ENCODE peak calls at places on chromosomes 5 and 9, in seven cellular contexts. One of them, this sample, is unnamed. For H3K4me1, the result is how much of the 10 kb centered on the place peaks cover.

GRCh38 chr9:88574993-88575392 is 40.0 kb downstream of the NXNL2 start:
- DNase-seq in A549: no peak
- DNase-seq in CD8-positive, alpha-beta T cell: no peak
- DNase-seq in colonic mucosa: no peak
- DNase-seq in hepatocyte: no peak
- DNase-seq in esophagus muscularis mucosa: no peak
- DNase-seq in small intestine: no peak
- DNase-seq in this sample: no peak

GRCh38 chr9:76658510-76659231 is 105.6 kb upstream of the PCA3 start:
- DNase-seq in small intestine: peak
- DNase-seq in hepatocyte: peak
- DNase-seq in A549: peak
- DNase-seq in esophagus muscularis mucosa: no peak
- DNase-seq in colonic mucosa: no peak
- DNase-seq in CD8-positive, alpha-beta T cell: no peak
- DNase-seq in this sample: no peak

GRCh38 chr9:4155224-4156026 is 144.4 kb downstream of the GLIS3 start:
- DNase-seq in small intestine: no peak
- DNase-seq in esophagus muscularis mucosa: peak
- DNase-seq in CD8-positive, alpha-beta T cell: no peak
- DNase-seq in hepatocyte: no peak
- DNase-seq in A549: no peak
- DNase-seq in colonic mucosa: no peak
- DNase-seq in this sample: no peak

GRCh38 chr5:140551872-140552271 is 4.4 kb downstream of the EIF4EBP3 start:
- DNase-seq in esophagus muscularis mucosa: no peak
- DNase-seq in A549: no peak
- DNase-seq in colonic mucosa: no peak
- DNase-seq in hepatocyte: no peak
- DNase-seq in CD8-positive, alpha-beta T cell: no peak
- DNase-seq in small intestine: no peak
- DNase-seq in this sample: no peak

GRCh38 chr5:77876862-77877502 is 100.8 kb upstream of the TBCA start:
- DNase-seq in A549: no peak
- DNase-seq in esophagus muscularis mucosa: no peak
- DNase-seq in CD8-positive, alpha-beta T cell: no peak
- DNase-seq in colonic mucosa: no peak
- DNase-seq in hepatocyte: no peak
- DNase-seq in small intestine: peak
- DNase-seq in this sample: no peak

GRCh38 chr9:4979224-4979623 is 5.8 kb upstream of the JAK2 start:
- DNase-seq in hepatocyte: no peak
- DNase-seq in colonic mucosa: no peak
- DNase-seq in esophagus muscularis mucosa: no peak
- DNase-seq in CD8-positive, alpha-beta T cell: no peak
- DNase-seq in small intestine: no peak
- DNase-seq in A549: no peak
- DNase-seq in this sample: no peak

GRCh38 chr9:39588056-39588814 is 232.8 kb downstream of the SPATA31A1 start:
- DNase-seq in esophagus muscularis mucosa: peak
- DNase-seq in CD8-positive, alpha-beta T cell: no peak
- DNase-seq in A549: peak
- DNase-seq in colonic mucosa: no peak
- DNase-seq in small intestine: no peak
- DNase-seq in hepatocyte: peak
- DNase-seq in this sample: no peak

GRCh38 chr5:135156715-135157404 is 122.8 kb upstream of the PITX1 start:
- DNase-seq in hepatocyte: no peak
- DNase-seq in colonic mucosa: no peak
- DNase-seq in small intestine: no peak
- DNase-seq in esophagus muscularis mucosa: no peak
- DNase-seq in CD8-positive, alpha-beta T cell: no peak
- DNase-seq in A549: no peak
- DNase-seq in this sample: no peak

GRCh38 chr5:109654455-109654854 is 35.3 kb upstream of the MAN2A1 start:
- DNase-seq in colonic mucosa: no peak
- DNase-seq in A549: no peak
- DNase-seq in small intestine: no peak
- DNase-seq in esophagus muscularis mucosa: no peak
- DNase-seq in CD8-positive, alpha-beta T cell: no peak
- DNase-seq in hepatocyte: no peak
- DNase-seq in this sample: no peak

GRCh38 chr9:37466037-37466709 is 923 bp upstream of the ZBTB5 start:
- DNase-seq in esophagus muscularis mucosa: no peak
- DNase-seq in hepatocyte: peak
- DNase-seq in CD8-positive, alpha-beta T cell: no peak
- DNase-seq in A549: peak
- DNase-seq in colonic mucosa: peak
- DNase-seq in small intestine: peak
- DNase-seq in this sample: peak

GRCh38 chr9:29160763-29161353 is 1587.6 kb upstream of the C9orf72 start:
- DNase-seq in esophagus muscularis mucosa: no peak
- DNase-seq in small intestine: no peak
- DNase-seq in CD8-positive, alpha-beta T cell: no peak
- DNase-seq in hepatocyte: no peak
- DNase-seq in colonic mucosa: no peak
- DNase-seq in A549: no peak
- DNase-seq in this sample: no peak

GRCh38 chr9:95764920-95765319 is 110.6 kb upstream of the ERCC6L2 start:
- DNase-seq in small intestine: no peak
- DNase-seq in esophagus muscularis mucosa: no peak
- DNase-seq in colonic mucosa: no peak
- DNase-seq in CD8-positive, alpha-beta T cell: no peak
- DNase-seq in A549: no peak
- DNase-seq in hepatocyte: no peak
- DNase-seq in this sample: no peak

GRCh38 chr9:126682928-126683697 is 69.4 kb downstream of the LMX1B start:
- DNase-seq in A549: no peak
- DNase-seq in esophagus muscularis mucosa: no peak
- DNase-seq in CD8-positive, alpha-beta T cell: no peak
- DNase-seq in hepatocyte: no peak
- DNase-seq in colonic mucosa: no peak
- DNase-seq in small intestine: no peak
- DNase-seq in this sample: no peak

GRCh38 chr5:179805529-179806249 is 977 bp downstream of the MGAT4B start:
- DNase-seq in small intestine: peak
- DNase-seq in esophagus muscularis mucosa: no peak
- DNase-seq in A549: no peak
- DNase-seq in CD8-positive, alpha-beta T cell: no peak
- DNase-seq in colonic mucosa: peak
- DNase-seq in hepatocyte: peak
- DNase-seq in this sample: peak

GRCh38 chr5:6721442-6721841 is 8.2 kb downstream of the TENT4A start:
- DNase-seq in small intestine: no peak
- DNase-seq in esophagus muscularis mucosa: no peak
- DNase-seq in A549: no peak
- DNase-seq in colonic mucosa: no peak
- DNase-seq in CD8-positive, alpha-beta T cell: no peak
- DNase-seq in hepatocyte: no peak
- DNase-seq in this sample: no peak

GRCh38 chr5:172523146-172523745 is 68.9 kb upstream of the SH3PXD2B start:
- DNase-seq in esophagus muscularis mucosa: peak
- DNase-seq in small intestine: no peak
- DNase-seq in A549: no peak
- DNase-seq in CD8-positive, alpha-beta T cell: no peak
- DNase-seq in hepatocyte: no peak
- DNase-seq in colonic mucosa: peak
- DNase-seq in this sample: no peak

GRCh38 chr5:84259221-84260045 is 125.2 kb downstream of the EDIL3 start:
- DNase-seq in CD8-positive, alpha-beta T cell: no peak
- DNase-seq in small intestine: no peak
- DNase-seq in esophagus muscularis mucosa: no peak
- DNase-seq in A549: no peak
- DNase-seq in hepatocyte: no peak
- DNase-seq in colonic mucosa: no peak
- DNase-seq in this sample: no peak

GRCh38 chr9:86978986-86979385 is 31.7 kb upstream of the GAS1 start:
- DNase-seq in CD8-positive, alpha-beta T cell: no peak
- DNase-seq in hepatocyte: no peak
- DNase-seq in colonic mucosa: no peak
- DNase-seq in small intestine: no peak
- DNase-seq in A549: no peak
- DNase-seq in esophagus muscularis mucosa: no peak
- DNase-seq in this sample: no peak

GRCh38 chr9:120261419-120261818 is 318.5 kb downstream of the CDK5RAP2 start:
- DNase-seq in CD8-positive, alpha-beta T cell: no peak
- DNase-seq in small intestine: no peak
- DNase-seq in hepatocyte: no peak
- DNase-seq in A549: no peak
- DNase-seq in colonic mucosa: no peak
- DNase-seq in esophagus muscularis mucosa: no peak
- DNase-seq in this sample: no peak

GRCh38 chr5:172958268-172959046 is 767 bp upstream of the RPL26L1 start:
- DNase-seq in CD8-positive, alpha-beta T cell: peak
- DNase-seq in small intestine: peak
- DNase-seq in colonic mucosa: peak
- DNase-seq in A549: peak
- DNase-seq in esophagus muscularis mucosa: no peak
- DNase-seq in hepatocyte: peak
- DNase-seq in this sample: peak

GRCh38 chr9:87534957-87535356 is 37.3 kb downstream of the DAPK1 start:
- DNase-seq in A549: no peak
- DNase-seq in CD8-positive, alpha-beta T cell: no peak
- DNase-seq in hepatocyte: no peak
- DNase-seq in small intestine: no peak
- DNase-seq in esophagus muscularis mucosa: no peak
- DNase-seq in colonic mucosa: no peak
- DNase-seq in this sample: no peak

GRCh38 chr5:149677721-149678120 is 52.4 kb upstream of the PPARGC1B start:
- DNase-seq in hepatocyte: no peak
- DNase-seq in small intestine: no peak
- DNase-seq in CD8-positive, alpha-beta T cell: no peak
- DNase-seq in A549: no peak
- DNase-seq in esophagus muscularis mucosa: no peak
- DNase-seq in colonic mucosa: no peak
- DNase-seq in this sample: no peak

GRCh38 chr9:92146610-92147009 is 31.4 kb upstream of the SPTLC1 start:
- DNase-seq in colonic mucosa: no peak
- DNase-seq in CD8-positive, alpha-beta T cell: no peak
- DNase-seq in esophagus muscularis mucosa: no peak
- DNase-seq in small intestine: no peak
- DNase-seq in hepatocyte: no peak
- DNase-seq in A549: no peak
- DNase-seq in this sample: no peak

GRCh38 chr5:95697781-95698681 is 15.2 kb upstream of the SPATA9 start:
- DNase-seq in small intestine: no peak
- DNase-seq in colonic mucosa: no peak
- DNase-seq in hepatocyte: peak
- DNase-seq in A549: no peak
- DNase-seq in esophagus muscularis mucosa: no peak
- DNase-seq in CD8-positive, alpha-beta T cell: no peak
- DNase-seq in this sample: no peak

GRCh38 chr5:153974813-153975163 is 63.9 kb downstream of the FAM114A2 start:
- DNase-seq in small intestine: no peak
- DNase-seq in colonic mucosa: no peak
- DNase-seq in esophagus muscularis mucosa: no peak
- DNase-seq in hepatocyte: no peak
- DNase-seq in A549: no peak
- DNase-seq in CD8-positive, alpha-beta T cell: no peak
- DNase-seq in this sample: no peak

GRCh38 chr5:161846731-161847130 is 1.2 kb upstream of the GABRA1 start:
- DNase-seq in colonic mucosa: no peak
- DNase-seq in esophagus muscularis mucosa: no peak
- DNase-seq in CD8-positive, alpha-beta T cell: no peak
- DNase-seq in A549: no peak
- DNase-seq in hepatocyte: peak
- DNase-seq in small intestine: no peak
- DNase-seq in this sample: no peak

GRCh38 chr9:137590469-137591383 is at the start of gene ZMYND19:
- DNase-seq in small intestine: peak
- DNase-seq in A549: peak
- DNase-seq in hepatocyte: peak
- DNase-seq in colonic mucosa: peak
- DNase-seq in CD8-positive, alpha-beta T cell: peak
- DNase-seq in esophagus muscularis mucosa: peak
- DNase-seq in this sample: peak

GRCh38 chr9:13568851-13569618 is 289.5 kb upstream of the MPDZ start:
- DNase-seq in colonic mucosa: no peak
- DNase-seq in A549: no peak
- DNase-seq in hepatocyte: peak
- DNase-seq in CD8-positive, alpha-beta T cell: no peak
- DNase-seq in esophagus muscularis mucosa: no peak
- DNase-seq in small intestine: no peak
- DNase-seq in this sample: no peak

GRCh38 chr9:97386733-97387503 is 25.0 kb upstream of the TDRD7 start:
- DNase-seq in small intestine: peak
- DNase-seq in hepatocyte: peak
- DNase-seq in esophagus muscularis mucosa: no peak
- DNase-seq in CD8-positive, alpha-beta T cell: peak
- DNase-seq in colonic mucosa: peak
- DNase-seq in A549: peak
- DNase-seq in this sample: peak

GRCh38 chr9:14749738-14750137 is 27.2 kb upstream of the CER1 start:
- DNase-seq in colonic mucosa: no peak
- DNase-seq in esophagus muscularis mucosa: no peak
- DNase-seq in CD8-positive, alpha-beta T cell: no peak
- DNase-seq in hepatocyte: no peak
- DNase-seq in A549: no peak
- DNase-seq in small intestine: no peak
- DNase-seq in this sample: no peak

GRCh38 chr9:135588371-135588770 is 26.8 kb downstream of the PAEP start:
- DNase-seq in A549: no peak
- DNase-seq in esophagus muscularis mucosa: no peak
- DNase-seq in hepatocyte: peak
- DNase-seq in CD8-positive, alpha-beta T cell: no peak
- DNase-seq in colonic mucosa: no peak
- DNase-seq in small intestine: no peak
- DNase-seq in this sample: no peak
- H3K4me1 ChIP-seq in A549: under half
- H3K4me1 ChIP-seq in esophagus muscularis mucosa: under half
- H3K4me1 ChIP-seq in hepatocyte: under half
- H3K4me1 ChIP-seq in CD8-positive, alpha-beta T cell: under half
- H3K4me1 ChIP-seq in colonic mucosa: under half
- H3K4me1 ChIP-seq in small intestine: under half
- H3K4me1 ChIP-seq in this sample: under half

GRCh38 chr5:107668154-107668932 is 2.4 kb downstream of the EFNA5 start:
- DNase-seq in small intestine: no peak
- DNase-seq in colonic mucosa: no peak
- DNase-seq in hepatocyte: no peak
- DNase-seq in A549: no peak
- DNase-seq in CD8-positive, alpha-beta T cell: no peak
- DNase-seq in esophagus muscularis mucosa: no peak
- DNase-seq in this sample: no peak
- H3K4me3 ChIP-seq in small intestine: no peak
- H3K4me3 ChIP-seq in colonic mucosa: no peak
- H3K4me3 ChIP-seq in hepatocyte: peak
- H3K4me3 ChIP-seq in A549: peak
- H3K4me3 ChIP-seq in CD8-positive, alpha-beta T cell: no peak
- H3K4me3 ChIP-seq in esophagus muscularis mucosa: peak
- H3K4me3 ChIP-seq in this sample: no peak

GRCh38 chr9:33304367-33304766 is 14.1 kb downstream of the NFX1 start:
- DNase-seq in esophagus muscularis mucosa: no peak
- DNase-seq in colonic mucosa: no peak
- DNase-seq in small intestine: no peak
- DNase-seq in CD8-positive, alpha-beta T cell: no peak
- DNase-seq in A549: no peak
- DNase-seq in hepatocyte: no peak
- DNase-seq in this sample: no peak
- H3K4me1 ChIP-seq in esophagus muscularis mucosa: under half
- H3K4me1 ChIP-seq in colonic mucosa: under half
- H3K4me1 ChIP-seq in small intestine: under half
- H3K4me1 ChIP-seq in CD8-positive, alpha-beta T cell: under half
- H3K4me1 ChIP-seq in A549: under half
- H3K4me1 ChIP-seq in hepatocyte: under half
- H3K4me1 ChIP-seq in this sample: under half

GRCh38 chr5:34996236-34996635 is 51.5 kb downstream of the AGXT2 start:
- DNase-seq in esophagus muscularis mucosa: no peak
- DNase-seq in CD8-positive, alpha-beta T cell: no peak
- DNase-seq in hepatocyte: no peak
- DNase-seq in A549: no peak
- DNase-seq in small intestine: no peak
- DNase-seq in colonic mucosa: no peak
- DNase-seq in this sample: no peak
- H3K4me3 ChIP-seq in esophagus muscularis mucosa: no peak
- H3K4me3 ChIP-seq in CD8-positive, alpha-beta T cell: no peak
- H3K4me3 ChIP-seq in hepatocyte: no peak
- H3K4me3 ChIP-seq in A549: no peak
- H3K4me3 ChIP-seq in small intestine: no peak
- H3K4me3 ChIP-seq in colonic mucosa: no peak
- H3K4me3 ChIP-seq in this sample: no peak